ENCODE peak calls at places on chromosomes 3 and 15, in five cellular contexts. U, L, G, J and A are unnamed samples.

GRCh38 chr15:75069301-75069925 is 46.0 kb downstream of the PPCDC start:
- DNase-seq in J (no peak), L (no peak), U (no peak), G (no peak), A (no peak)

GRCh38 chr3:36786921-36787890 is 22.9 kb upstream of the DCLK3 start:
- DNase-seq in G (no peak), L (no peak), U (no peak), J (no peak), A (no peak)

GRCh38 chr3:169295126-169295525 is 368.4 kb downstream of the MECOM start:
- DNase-seq in L (no peak), J (peak), G (no peak), U (no peak), A (no peak)

GRCh38 chr3:42515391-42515916 is 13.0 kb downstream of the VIPR1 start:
- DNase-seq in L (no peak), J (no peak), U (no peak), G (no peak), A (no peak)

GRCh38 chr15:96067677-96068076 is 262.8 kb upstream of the NR2F2 start:
- DNase-seq in L (no peak), G (no peak), U (no peak), J (no peak), A (no peak)

GRCh38 chr3:97680210-97680609 is 84.3 kb upstream of the ARL6 start:
- DNase-seq in U (no peak), J (no peak), L (no peak), G (no peak), A (no peak)

GRCh38 chr15:60128710-60129109 is 124.6 kb downstream of the FOXB1 start:
- DNase-seq in L (no peak), J (no peak), G (no peak), U (no peak), A (no peak)

GRCh38 chr15:68492855-68493254 is 60.9 kb upstream of the ITGA11 start:
- DNase-seq in L (no peak), J (no peak), U (no peak), G (no peak), A (no peak)

GRCh38 chr3:99317196-99317595 is 321.2 kb upstream of the COL8A1 start:
- DNase-seq in J (no peak), U (no peak), G (no peak), L (no peak), A (no peak)

GRCh38 chr3:188789201-188789600 is 382.6 kb upstream of the TPRG1 start:
- DNase-seq in L (no peak), G (no peak), J (no peak), U (no peak), A (no peak)

GRCh38 chr15:96767703-96768434 is 437.4 kb downstream of the NR2F2 start:
- DNase-seq in G (no peak), L (no peak), J (no peak), U (no peak), A (no peak)

GRCh38 chr3:194748229-194748628 is 62.5 kb downstream of the FAM43A start:
- DNase-seq in J (no peak), G (peak), U (no peak), L (no peak), A (no peak)

GRCh38 chr3:158659454-158660237 is 12.8 kb downstream of the LXN start:
- DNase-seq in L (peak), G (peak), J (peak), U (peak), A (peak)

GRCh38 chr3:179837374-179837773 is 184.5 kb downstream of the USP13 start:
- DNase-seq in L (no peak), G (no peak), U (no peak), J (no peak), A (no peak)

GRCh38 chr15:72034351-72034750 is 83.6 kb downstream of the MYO9A start:
- DNase-seq in U (no peak), J (no peak), G (no peak), L (no peak), A (no peak)

GRCh38 chr15:75785771-75786563 is 57.3 kb upstream of the UBE2Q2 start:
- DNase-seq in G (peak), L (no peak), J (peak), U (no peak), A (no peak)

GRCh38 chr15:100731259-100732156 is 129.1 kb downstream of the ASB7 start:
- DNase-seq in G (no peak), L (no peak), J (peak), U (no peak), A (no peak)

GRCh38 chr3:56294316-56294715 is 174.0 kb downstream of the ERC2 start:
- DNase-seq in L (no peak), U (no peak), J (no peak), G (no peak), A (no peak)

GRCh38 chr15:62454567-62455172 is 289.6 kb upstream of the C2CD4B start:
- DNase-seq in L (no peak), U (no peak), J (no peak), G (no peak), A (no peak)

GRCh38 chr3:112446343-112446742 is 52.9 kb downstream of the BTLA start:
- DNase-seq in U (no peak), L (no peak), G (no peak), J (no peak), A (no peak)

GRCh38 chr3:150469031-150469930 is 61.2 kb downstream of the TSC22D2 start:
- DNase-seq in L (no peak), J (no peak), G (no peak), U (no peak), A (peak)

GRCh38 chr3:112633191-112633590 is 7.8 kb downstream of the CCDC80 start:
- DNase-seq in U (no peak), G (no peak), J (no peak), L (no peak), A (no peak)

GRCh38 chr3:127448161-127448561 is 142.4 kb downstream of the TPRA1 start:
- DNase-seq in L (no peak), G (no peak), J (peak), U (no peak), A (no peak)

GRCh38 chr3:4629095-4630007 is 136.2 kb downstream of the ITPR1 start:
- DNase-seq in L (no peak), U (no peak), J (no peak), G (no peak), A (no peak)

GRCh38 chr3:48684480-48685143 is 1.1 kb downstream of the NCKIPSD start:
- DNase-seq in U (no peak), L (no peak), G (no peak), J (no peak), A (no peak)

GRCh38 chr3:116153174-116153573 is 292.1 kb downstream of the LSAMP start:
- DNase-seq in U (no peak), J (no peak), L (no peak), G (no peak), A (no peak)

GRCh38 chr3:188037116-188037718 is 116.7 kb upstream of the LPP start:
- DNase-seq in G (no peak), U (no peak), L (no peak), J (no peak), A (no peak)

GRCh38 chr3:67509471-67510075 is 144.8 kb downstream of the SUCLG2 start:
- DNase-seq in G (no peak), J (no peak), U (no peak), L (no peak), A (no peak)

GRCh38 chr3:190701096-190701532 is 161.4 kb downstream of the GMNC start:
- DNase-seq in L (no peak), G (peak), J (no peak), U (no peak), A (no peak)

GRCh38 chr3:104437891-104438290 is 928.8 kb upstream of the ALCAM start:
- DNase-seq in J (no peak), G (no peak), U (no peak), L (no peak), A (no peak)